ENCODE peak calls at places on chromosomes 7 and 10, in eight cellular contexts. One of them, this sample, is unnamed.

GRCh38 chr7:119413314-119413805 is 859.6 kb upstream of the KCND2 start:
- DNase-seq in NCI-H1694: no peak
- DNase-seq in activated CD4-positive, alpha-beta T cell treated with anti-CD3 and anti-CD28 coated beads, Interleukin-2, amount 10 ng/mL, durations not matched to agents 7 days and 5 days: no peak
- DNase-seq in mucosa of descending colon: no peak
- DNase-seq in BE2C: no peak
- DNase-seq in Caki2: no peak
- DNase-seq in spleen: peak
- DNase-seq in Peyer's patch: no peak
- DNase-seq in this sample: no peak

GRCh38 chr10:114647545-114648138 is 10.4 kb downstream of the ABLIM1 start:
- DNase-seq in NCI-H1694: no peak
- DNase-seq in activated CD4-positive, alpha-beta T cell treated with anti-CD3 and anti-CD28 coated beads, Interleukin-2, amount 10 ng/mL, durations not matched to agents 7 days and 5 days: no peak
- DNase-seq in mucosa of descending colon: no peak
- DNase-seq in BE2C: no peak
- DNase-seq in Caki2: no peak
- DNase-seq in spleen: no peak
- DNase-seq in Peyer's patch: no peak
- DNase-seq in this sample: no peak

GRCh38 chr10:14185501-14186045 is 145.2 kb downstream of the FRMD4A start:
- DNase-seq in NCI-H1694: no peak
- DNase-seq in activated CD4-positive, alpha-beta T cell treated with anti-CD3 and anti-CD28 coated beads, Interleukin-2, amount 10 ng/mL, durations not matched to agents 7 days and 5 days: peak
- DNase-seq in mucosa of descending colon: no peak
- DNase-seq in BE2C: no peak
- DNase-seq in Caki2: peak
- DNase-seq in spleen: no peak
- DNase-seq in Peyer's patch: no peak
- DNase-seq in this sample: peak

GRCh38 chr7:67033251-67033650 is 36.6 kb downstream of the TYW1 start:
- DNase-seq in NCI-H1694: no peak
- DNase-seq in activated CD4-positive, alpha-beta T cell treated with anti-CD3 and anti-CD28 coated beads, Interleukin-2, amount 10 ng/mL, durations not matched to agents 7 days and 5 days: no peak
- DNase-seq in mucosa of descending colon: no peak
- DNase-seq in BE2C: no peak
- DNase-seq in Caki2: no peak
- DNase-seq in spleen: no peak
- DNase-seq in Peyer's patch: no peak
- DNase-seq in this sample: no peak

GRCh38 chr10:52682766-52683165 is 89.8 kb downstream of the MBL2 start:
- DNase-seq in NCI-H1694: no peak
- DNase-seq in activated CD4-positive, alpha-beta T cell treated with anti-CD3 and anti-CD28 coated beads, Interleukin-2, amount 10 ng/mL, durations not matched to agents 7 days and 5 days: no peak
- DNase-seq in mucosa of descending colon: no peak
- DNase-seq in BE2C: no peak
- DNase-seq in Caki2: no peak
- DNase-seq in spleen: no peak
- DNase-seq in Peyer's patch: no peak
- DNase-seq in this sample: no peak

GRCh38 chr7:138029941-138030340 is 28.1 kb upstream of the CREB3L2 start:
- DNase-seq in NCI-H1694: no peak
- DNase-seq in activated CD4-positive, alpha-beta T cell treated with anti-CD3 and anti-CD28 coated beads, Interleukin-2, amount 10 ng/mL, durations not matched to agents 7 days and 5 days: no peak
- DNase-seq in mucosa of descending colon: no peak
- DNase-seq in BE2C: no peak
- DNase-seq in Caki2: peak
- DNase-seq in spleen: no peak
- DNase-seq in Peyer's patch: no peak
- DNase-seq in this sample: no peak

GRCh38 chr7:66776800-66777468 is 36.4 kb downstream of the RABGEF1 start:
- DNase-seq in NCI-H1694: no peak
- DNase-seq in activated CD4-positive, alpha-beta T cell treated with anti-CD3 and anti-CD28 coated beads, Interleukin-2, amount 10 ng/mL, durations not matched to agents 7 days and 5 days: no peak
- DNase-seq in mucosa of descending colon: no peak
- DNase-seq in BE2C: no peak
- DNase-seq in Caki2: no peak
- DNase-seq in spleen: no peak
- DNase-seq in Peyer's patch: no peak
- DNase-seq in this sample: no peak

GRCh38 chr10:107631876-107632275 is 467.4 kb upstream of the SORCS1 start:
- DNase-seq in NCI-H1694: peak
- DNase-seq in activated CD4-positive, alpha-beta T cell treated with anti-CD3 and anti-CD28 coated beads, Interleukin-2, amount 10 ng/mL, durations not matched to agents 7 days and 5 days: no peak
- DNase-seq in mucosa of descending colon: no peak
- DNase-seq in BE2C: no peak
- DNase-seq in Caki2: no peak
- DNase-seq in spleen: no peak
- DNase-seq in Peyer's patch: no peak
- DNase-seq in this sample: no peak

GRCh38 chr7:69708857-69709256 is 110.6 kb downstream of the AUTS2 start:
- DNase-seq in NCI-H1694: no peak
- DNase-seq in activated CD4-positive, alpha-beta T cell treated with anti-CD3 and anti-CD28 coated beads, Interleukin-2, amount 10 ng/mL, durations not matched to agents 7 days and 5 days: no peak
- DNase-seq in mucosa of descending colon: no peak
- DNase-seq in BE2C: peak
- DNase-seq in Caki2: peak
- DNase-seq in spleen: no peak
- DNase-seq in Peyer's patch: no peak
- DNase-seq in this sample: no peak

GRCh38 chr7:136309407-136309806 is 332.2 kb upstream of the MTPN start:
- DNase-seq in NCI-H1694: no peak
- DNase-seq in activated CD4-positive, alpha-beta T cell treated with anti-CD3 and anti-CD28 coated beads, Interleukin-2, amount 10 ng/mL, durations not matched to agents 7 days and 5 days: no peak
- DNase-seq in mucosa of descending colon: no peak
- DNase-seq in BE2C: no peak
- DNase-seq in Caki2: no peak
- DNase-seq in spleen: no peak
- DNase-seq in Peyer's patch: no peak
- DNase-seq in this sample: no peak

GRCh38 chr10:5512881-5513698 is 11.7 kb upstream of the CALML3 start:
- DNase-seq in NCI-H1694: no peak
- DNase-seq in activated CD4-positive, alpha-beta T cell treated with anti-CD3 and anti-CD28 coated beads, Interleukin-2, amount 10 ng/mL, durations not matched to agents 7 days and 5 days: no peak
- DNase-seq in mucosa of descending colon: no peak
- DNase-seq in BE2C: no peak
- DNase-seq in Caki2: no peak
- DNase-seq in spleen: peak
- DNase-seq in Peyer's patch: no peak
- DNase-seq in this sample: no peak

GRCh38 chr10:118547282-118547681 is 48.2 kb downstream of the PRLHR start:
- DNase-seq in NCI-H1694: no peak
- DNase-seq in activated CD4-positive, alpha-beta T cell treated with anti-CD3 and anti-CD28 coated beads, Interleukin-2, amount 10 ng/mL, durations not matched to agents 7 days and 5 days: no peak
- DNase-seq in mucosa of descending colon: no peak
- DNase-seq in BE2C: no peak
- DNase-seq in Caki2: no peak
- DNase-seq in spleen: no peak
- DNase-seq in Peyer's patch: no peak
- DNase-seq in this sample: no peak

GRCh38 chr10:96025566-96025965 is 17.8 kb upstream of the CCNJ start:
- DNase-seq in NCI-H1694: no peak
- DNase-seq in activated CD4-positive, alpha-beta T cell treated with anti-CD3 and anti-CD28 coated beads, Interleukin-2, amount 10 ng/mL, durations not matched to agents 7 days and 5 days: no peak
- DNase-seq in mucosa of descending colon: no peak
- DNase-seq in BE2C: peak
- DNase-seq in Caki2: peak
- DNase-seq in spleen: no peak
- DNase-seq in Peyer's patch: no peak
- DNase-seq in this sample: peak

GRCh38 chr10:117788911-117789310 is 246.4 kb downstream of the EMX2 start:
- DNase-seq in NCI-H1694: no peak
- DNase-seq in activated CD4-positive, alpha-beta T cell treated with anti-CD3 and anti-CD28 coated beads, Interleukin-2, amount 10 ng/mL, durations not matched to agents 7 days and 5 days: no peak
- DNase-seq in mucosa of descending colon: no peak
- DNase-seq in BE2C: no peak
- DNase-seq in Caki2: no peak
- DNase-seq in spleen: no peak
- DNase-seq in Peyer's patch: no peak
- DNase-seq in this sample: no peak

GRCh38 chr7:30731619-30732018 is 20.3 kb upstream of the INMT start:
- DNase-seq in NCI-H1694: no peak
- DNase-seq in activated CD4-positive, alpha-beta T cell treated with anti-CD3 and anti-CD28 coated beads, Interleukin-2, amount 10 ng/mL, durations not matched to agents 7 days and 5 days: no peak
- DNase-seq in mucosa of descending colon: no peak
- DNase-seq in BE2C: no peak
- DNase-seq in Caki2: no peak
- DNase-seq in spleen: no peak
- DNase-seq in Peyer's patch: no peak
- DNase-seq in this sample: no peak

GRCh38 chr7:157523766-157524421 is 187.1 kb downstream of the DNAJB6 start:
- DNase-seq in NCI-H1694: no peak
- DNase-seq in activated CD4-positive, alpha-beta T cell treated with anti-CD3 and anti-CD28 coated beads, Interleukin-2, amount 10 ng/mL, durations not matched to agents 7 days and 5 days: no peak
- DNase-seq in mucosa of descending colon: peak
- DNase-seq in BE2C: no peak
- DNase-seq in Caki2: no peak
- DNase-seq in spleen: peak
- DNase-seq in Peyer's patch: peak
- DNase-seq in this sample: no peak

GRCh38 chr10:99328579-99329237 is 448 bp upstream of the CNNM1 start:
- DNase-seq in NCI-H1694: no peak
- DNase-seq in activated CD4-positive, alpha-beta T cell treated with anti-CD3 and anti-CD28 coated beads, Interleukin-2, amount 10 ng/mL, durations not matched to agents 7 days and 5 days: no peak
- DNase-seq in mucosa of descending colon: no peak
- DNase-seq in BE2C: no peak
- DNase-seq in Caki2: no peak
- DNase-seq in spleen: no peak
- DNase-seq in Peyer's patch: no peak
- DNase-seq in this sample: no peak

GRCh38 chr10:102399217-102400021 is 3.9 kb downstream of the NFKB2 start:
- DNase-seq in NCI-H1694: peak
- DNase-seq in activated CD4-positive, alpha-beta T cell treated with anti-CD3 and anti-CD28 coated beads, Interleukin-2, amount 10 ng/mL, durations not matched to agents 7 days and 5 days: peak
- DNase-seq in mucosa of descending colon: peak
- DNase-seq in BE2C: peak
- DNase-seq in Caki2: peak
- DNase-seq in spleen: peak
- DNase-seq in Peyer's patch: peak
- DNase-seq in this sample: peak

GRCh38 chr7:73833251-73833919 is 2.6 kb downstream of the CLDN4 start:
- DNase-seq in NCI-H1694: no peak
- DNase-seq in activated CD4-positive, alpha-beta T cell treated with anti-CD3 and anti-CD28 coated beads, Interleukin-2, amount 10 ng/mL, durations not matched to agents 7 days and 5 days: no peak
- DNase-seq in mucosa of descending colon: no peak
- DNase-seq in BE2C: no peak
- DNase-seq in Caki2: peak
- DNase-seq in spleen: no peak
- DNase-seq in Peyer's patch: peak
- DNase-seq in this sample: no peak

GRCh38 chr10:63438506-63439498 is 27.0 kb downstream of the JMJD1C start:
- DNase-seq in NCI-H1694: no peak
- DNase-seq in activated CD4-positive, alpha-beta T cell treated with anti-CD3 and anti-CD28 coated beads, Interleukin-2, amount 10 ng/mL, durations not matched to agents 7 days and 5 days: no peak
- DNase-seq in mucosa of descending colon: no peak
- DNase-seq in BE2C: no peak
- DNase-seq in Caki2: no peak
- DNase-seq in spleen: no peak
- DNase-seq in Peyer's patch: no peak
- DNase-seq in this sample: no peak

GRCh38 chr7:142583424-142583823 is 165.8 kb upstream of the PRSS1 start:
- DNase-seq in NCI-H1694: no peak
- DNase-seq in activated CD4-positive, alpha-beta T cell treated with anti-CD3 and anti-CD28 coated beads, Interleukin-2, amount 10 ng/mL, durations not matched to agents 7 days and 5 days: no peak
- DNase-seq in mucosa of descending colon: no peak
- DNase-seq in BE2C: no peak
- DNase-seq in Caki2: peak
- DNase-seq in spleen: no peak
- DNase-seq in Peyer's patch: no peak
- DNase-seq in this sample: no peak

GRCh38 chr7:75971961-75972763 is 22.2 kb downstream of the TMEM120A start:
- DNase-seq in NCI-H1694: no peak
- DNase-seq in activated CD4-positive, alpha-beta T cell treated with anti-CD3 and anti-CD28 coated beads, Interleukin-2, amount 10 ng/mL, durations not matched to agents 7 days and 5 days: no peak
- DNase-seq in mucosa of descending colon: peak
- DNase-seq in BE2C: peak
- DNase-seq in Caki2: no peak
- DNase-seq in spleen: peak
- DNase-seq in Peyer's patch: no peak
- DNase-seq in this sample: no peak